ENCODE peak calls at places on chromosomes 3 and 15, in six cellular contexts. Z, B, R, M, E and X are unnamed samples.

GRCh38 chr15:91982401-91982800 is 128.9 kb downstream of the SLCO3A1 start:
- DNase-seq in B (no peak), M (no peak), R (no peak), E (no peak), Z (no peak), X (no peak)

GRCh38 chr15:31387483-31388118 is 61.0 kb downstream of the KLF13 start:
- DNase-seq in E (no peak), M (no peak), R (peak), Z (no peak), B (peak), X (no peak)

GRCh38 chr3:172903642-172904041 is 153.1 kb downstream of the ECT2 start:
- DNase-seq in M (no peak), B (no peak), R (no peak), E (no peak), Z (no peak), X (no peak)

GRCh38 chr3:107977571-107977970 is 113.3 kb downstream of the CD47 start:
- DNase-seq in R (no peak), M (no peak), Z (no peak), B (no peak), E (no peak), X (no peak)

GRCh38 chr3:61627768-61628185 is 66.4 kb downstream of the PTPRG start:
- DNase-seq in B (peak), E (no peak), Z (no peak), M (no peak), R (no peak), X (no peak)

GRCh38 chr3:4531478-4532025 is 38.4 kb downstream of the ITPR1 start:
- DNase-seq in M (no peak), Z (no peak), B (peak), R (no peak), E (no peak), X (no peak)

GRCh38 chr3:50156991-50157493 is 1.9 kb downstream of the SEMA3F start:
- DNase-seq in M (no peak), B (no peak), Z (no peak), E (no peak), R (no peak), X (no peak)

GRCh38 chr3:31533169-31533870 is 595 bp downstream of the STT3B start:
- DNase-seq in B (peak), M (peak), Z (peak), E (peak), R (peak), X (peak)

GRCh38 chr3:71062920-71063767 is 520.4 kb downstream of the FOXP1 start:
- DNase-seq in M (no peak), B (peak), R (peak), E (no peak), Z (no peak), X (no peak)

GRCh38 chr3:55750525-55750924 is 263.4 kb upstream of the WNT5A start:
- DNase-seq in B (peak), R (no peak), E (no peak), Z (no peak), M (no peak), X (no peak)

GRCh38 chr3:184334470-184335158 is 2.8 kb upstream of the FAM131A start:
- DNase-seq in M (no peak), B (peak), Z (no peak), R (peak), E (no peak), X (no peak)

GRCh38 chr3:129001817-129002572 is 891 bp downstream of the EFCC1 start:
- DNase-seq in Z (no peak), B (no peak), M (no peak), E (no peak), R (peak), X (no peak)

GRCh38 chr15:69036856-69037255 is 22.4 kb downstream of the NOX5 start:
- DNase-seq in M (no peak), R (no peak), E (no peak), B (no peak), Z (no peak), X (no peak)

GRCh38 chr3:194984026-194984425 is 286.9 kb downstream of the XXYLT1 start:
- DNase-seq in M (no peak), R (no peak), E (no peak), B (no peak), Z (no peak), X (no peak)

GRCh38 chr15:88904808-88905327 is 8.3 kb downstream of the MFGE8 start:
- DNase-seq in B (no peak), E (peak), Z (peak), R (peak), M (peak), X (peak)

GRCh38 chr15:65405793-65406192 is 17.0 kb downstream of the IGDCC4 start:
- DNase-seq in E (no peak), M (no peak), B (no peak), Z (no peak), R (no peak), X (no peak)